ENCODE peak calls at places on chromosome 9, in six cellular contexts. One of them, this sample, is unnamed.
A peak's percentile ranks its signal among the peaks of the same experiment; 100 is the strongest.

GRCh38 chr9:112493738-112494137 is 7.1 kb downstream of the KIAA1958 start:
- DNase-seq in H9: no peak
- DNase-seq in neuronal stem cell: no peak
- DNase-seq in trophoblast cell: no peak
- DNase-seq in H1: no peak
- DNase-seq in IMR-90: no peak
- DNase-seq in this sample: no peak

GRCh38 chr9:27453860-27454553 is 70.1 kb upstream of the IFNK start:
- DNase-seq in H1: no peak
- DNase-seq in H9: no peak
- DNase-seq in trophoblast cell: peak; percentile 65
- DNase-seq in neuronal stem cell: no peak
- DNase-seq in IMR-90: no peak
- DNase-seq in this sample: no peak

GRCh38 chr9:137277329-137278041 is at the start of gene TOR4A:
- DNase-seq in trophoblast cell: no peak
- DNase-seq in neuronal stem cell: no peak
- DNase-seq in IMR-90: peak; percentile 86
- DNase-seq in H1: peak; percentile 86
- DNase-seq in H9: peak; percentile 92
- DNase-seq in this sample: peak; percentile 93

GRCh38 chr9:91162784-91163440 is 198.8 kb downstream of the AUH start:
- DNase-seq in H1: no peak
- DNase-seq in H9: no peak
- DNase-seq in IMR-90: no peak
- DNase-seq in trophoblast cell: no peak
- DNase-seq in neuronal stem cell: no peak
- DNase-seq in this sample: peak; percentile 86

GRCh38 chr9:93167838-93168237 is 16.1 kb upstream of the WNK2 start:
- DNase-seq in neuronal stem cell: no peak
- DNase-seq in trophoblast cell: no peak
- DNase-seq in H9: no peak
- DNase-seq in H1: no peak
- DNase-seq in IMR-90: no peak
- DNase-seq in this sample: no peak

GRCh38 chr9:33167949-33168535 is 906 bp upstream of the B4GALT1 start:
- DNase-seq in H9: no peak
- DNase-seq in neuronal stem cell: no peak
- DNase-seq in trophoblast cell: no peak
- DNase-seq in IMR-90: no peak
- DNase-seq in H1: no peak
- DNase-seq in this sample: no peak

GRCh38 chr9:84177397-84177796 is 163.2 kb downstream of the SLC28A3 start:
- DNase-seq in trophoblast cell: no peak
- DNase-seq in H1: no peak
- DNase-seq in IMR-90: no peak
- DNase-seq in neuronal stem cell: no peak
- DNase-seq in H9: no peak
- DNase-seq in this sample: no peak

GRCh38 chr9:71671289-71671688 is 97.0 kb downstream of the CEMIP2 start:
- DNase-seq in H9: no peak
- DNase-seq in H1: no peak
- DNase-seq in neuronal stem cell: no peak
- DNase-seq in IMR-90: no peak
- DNase-seq in trophoblast cell: no peak
- DNase-seq in this sample: no peak

GRCh38 chr9:78044189-78044588 is 12.6 kb upstream of the GNAQ start:
- DNase-seq in neuronal stem cell: no peak
- DNase-seq in trophoblast cell: no peak
- DNase-seq in IMR-90: no peak
- DNase-seq in H1: no peak
- DNase-seq in H9: no peak
- DNase-seq in this sample: no peak

DNA sequence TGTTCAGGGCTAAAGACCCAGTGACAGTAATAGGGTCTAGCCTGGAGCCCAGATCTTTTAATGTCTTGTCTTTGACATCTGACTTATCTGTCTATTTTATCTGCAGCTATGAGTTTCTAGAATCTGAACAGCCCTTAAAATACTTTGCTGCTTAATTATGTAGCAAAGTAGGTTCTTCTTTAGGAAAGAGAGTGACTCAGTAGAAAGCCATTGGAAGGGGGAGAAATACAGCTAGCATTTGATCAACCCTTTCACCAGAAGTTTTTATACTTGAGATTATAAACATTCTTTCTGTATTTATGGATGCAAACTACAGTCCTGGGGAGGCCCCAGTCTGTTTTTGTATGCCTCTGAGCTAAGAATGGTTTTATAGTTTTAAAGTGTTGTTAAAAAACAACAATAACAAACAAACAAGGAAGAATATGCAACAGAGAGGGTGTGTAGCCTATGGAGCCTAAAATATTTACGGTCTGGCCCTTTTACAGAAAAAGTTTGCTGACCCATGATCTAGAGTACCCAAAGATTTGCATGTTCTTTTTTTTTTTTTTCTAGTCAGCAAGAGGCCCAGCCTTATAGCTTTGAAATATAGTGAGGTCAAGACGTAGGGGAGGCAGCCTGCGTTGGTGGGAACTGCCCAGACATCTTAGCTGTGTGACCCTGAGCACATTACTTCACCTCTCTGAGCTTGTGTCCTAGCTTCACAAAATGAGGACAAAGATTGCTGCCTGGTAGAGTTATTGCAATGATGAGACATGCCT is 9.7 kb downstream of the GSN start:
- DNase-seq in H1: no peak
- DNase-seq in H9: no peak
- DNase-seq in trophoblast cell: no peak
- DNase-seq in neuronal stem cell: no peak
- DNase-seq in IMR-90: peak; percentile 77
- DNase-seq in this sample: peak; percentile 75
- H4K91ac ChIP-seq in H1: no peak overlapping the region
- H4K91ac ChIP-seq in H9: no peak overlapping the region
- H4K91ac ChIP-seq in trophoblast cell: peak overlapping the region; percentile 76
- H4K91ac ChIP-seq in neuronal stem cell: no peak overlapping the region
- H4K91ac ChIP-seq in IMR-90: peak overlapping the region; percentile 96
- H4K91ac ChIP-seq in this sample: no peak overlapping the region

DNA sequence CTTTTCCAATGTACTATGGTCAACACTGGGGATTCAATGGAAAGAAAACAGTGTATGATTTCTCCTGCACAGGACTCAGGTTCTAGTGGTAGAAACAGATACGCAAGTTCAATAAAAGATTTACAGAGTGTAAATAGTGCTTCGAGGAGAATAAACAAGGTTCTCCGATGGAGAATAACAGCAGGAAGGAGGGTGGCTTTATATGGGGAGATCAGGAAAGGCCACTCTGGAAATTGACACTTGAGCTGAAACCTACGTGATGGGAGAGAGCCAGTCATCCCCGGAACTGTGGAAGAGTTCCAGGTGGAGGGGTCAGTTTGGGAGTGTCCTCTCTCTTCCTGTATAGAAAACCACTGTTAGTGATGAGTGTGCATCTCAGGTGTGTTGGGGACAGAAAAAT is 65.9 kb downstream of the GARNL3 start:
- DNase-seq in neuronal stem cell: no peak
- DNase-seq in trophoblast cell: no peak
- DNase-seq in IMR-90: no peak
- DNase-seq in H9: no peak
- DNase-seq in H1: no peak
- DNase-seq in this sample: no peak
- H4K91ac ChIP-seq in neuronal stem cell: no peak overlapping the region
- H4K91ac ChIP-seq in trophoblast cell: no peak overlapping the region
- H4K91ac ChIP-seq in IMR-90: no peak overlapping the region
- H4K91ac ChIP-seq in H9: no peak overlapping the region
- H4K91ac ChIP-seq in H1: no peak overlapping the region
- H4K91ac ChIP-seq in this sample: no peak overlapping the region

DNA sequence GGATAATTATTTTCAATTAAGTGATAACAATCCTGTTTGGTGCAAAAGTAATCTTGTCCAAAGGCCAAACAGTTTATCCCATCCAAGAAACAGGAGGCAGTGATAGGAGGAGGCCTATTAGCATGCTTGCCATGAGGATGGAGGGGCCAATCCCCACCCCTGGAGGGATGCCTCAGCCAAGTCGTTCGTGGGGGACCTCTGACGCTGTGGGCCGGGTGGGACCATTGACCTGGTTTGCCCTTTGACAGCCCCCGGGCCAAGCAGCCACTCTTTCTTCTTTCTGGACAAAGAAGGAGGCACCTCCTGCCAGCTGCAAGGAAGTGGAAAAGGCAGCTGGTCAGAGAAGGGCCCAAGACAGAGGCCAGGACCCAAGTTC is 39.5 kb upstream of the GRHPR start:
- DNase-seq in IMR-90: no peak
- DNase-seq in H1: no peak
- DNase-seq in H9: no peak
- DNase-seq in neuronal stem cell: no peak
- DNase-seq in trophoblast cell: no peak
- DNase-seq in this sample: no peak
- H4K91ac ChIP-seq in IMR-90: no peak overlapping the region
- H4K91ac ChIP-seq in H1: no peak overlapping the region
- H4K91ac ChIP-seq in H9: no peak overlapping the region
- H4K91ac ChIP-seq in neuronal stem cell: no peak overlapping the region
- H4K91ac ChIP-seq in trophoblast cell: no peak overlapping the region
- H4K91ac ChIP-seq in this sample: no peak overlapping the region

GRCh38 chr9:90088411-90088810 is 483.6 kb downstream of the GADD45G start:
- DNase-seq in IMR-90: no peak
- DNase-seq in trophoblast cell: no peak
- DNase-seq in neuronal stem cell: no peak
- DNase-seq in H1: no peak
- DNase-seq in H9: no peak
- DNase-seq in this sample: no peak
- H4K91ac ChIP-seq in IMR-90: no peak overlapping the region
- H4K91ac ChIP-seq in trophoblast cell: no peak overlapping the region
- H4K91ac ChIP-seq in neuronal stem cell: no peak overlapping the region
- H4K91ac ChIP-seq in H1: no peak overlapping the region
- H4K91ac ChIP-seq in H9: no peak overlapping the region
- H4K91ac ChIP-seq in this sample: no peak overlapping the region

GRCh38 chr9:89507626-89508025 is 9.7 kb upstream of the SEMA4D start:
- DNase-seq in H9: no peak
- DNase-seq in H1: no peak
- DNase-seq in neuronal stem cell: no peak
- DNase-seq in IMR-90: no peak
- DNase-seq in trophoblast cell: no peak
- DNase-seq in this sample: no peak
- H4K91ac ChIP-seq in H9: no peak overlapping the region
- H4K91ac ChIP-seq in H1: no peak overlapping the region
- H4K91ac ChIP-seq in neuronal stem cell: no peak overlapping the region
- H4K91ac ChIP-seq in IMR-90: no peak overlapping the region
- H4K91ac ChIP-seq in trophoblast cell: no peak overlapping the region
- H4K91ac ChIP-seq in this sample: no peak overlapping the region

DNA sequence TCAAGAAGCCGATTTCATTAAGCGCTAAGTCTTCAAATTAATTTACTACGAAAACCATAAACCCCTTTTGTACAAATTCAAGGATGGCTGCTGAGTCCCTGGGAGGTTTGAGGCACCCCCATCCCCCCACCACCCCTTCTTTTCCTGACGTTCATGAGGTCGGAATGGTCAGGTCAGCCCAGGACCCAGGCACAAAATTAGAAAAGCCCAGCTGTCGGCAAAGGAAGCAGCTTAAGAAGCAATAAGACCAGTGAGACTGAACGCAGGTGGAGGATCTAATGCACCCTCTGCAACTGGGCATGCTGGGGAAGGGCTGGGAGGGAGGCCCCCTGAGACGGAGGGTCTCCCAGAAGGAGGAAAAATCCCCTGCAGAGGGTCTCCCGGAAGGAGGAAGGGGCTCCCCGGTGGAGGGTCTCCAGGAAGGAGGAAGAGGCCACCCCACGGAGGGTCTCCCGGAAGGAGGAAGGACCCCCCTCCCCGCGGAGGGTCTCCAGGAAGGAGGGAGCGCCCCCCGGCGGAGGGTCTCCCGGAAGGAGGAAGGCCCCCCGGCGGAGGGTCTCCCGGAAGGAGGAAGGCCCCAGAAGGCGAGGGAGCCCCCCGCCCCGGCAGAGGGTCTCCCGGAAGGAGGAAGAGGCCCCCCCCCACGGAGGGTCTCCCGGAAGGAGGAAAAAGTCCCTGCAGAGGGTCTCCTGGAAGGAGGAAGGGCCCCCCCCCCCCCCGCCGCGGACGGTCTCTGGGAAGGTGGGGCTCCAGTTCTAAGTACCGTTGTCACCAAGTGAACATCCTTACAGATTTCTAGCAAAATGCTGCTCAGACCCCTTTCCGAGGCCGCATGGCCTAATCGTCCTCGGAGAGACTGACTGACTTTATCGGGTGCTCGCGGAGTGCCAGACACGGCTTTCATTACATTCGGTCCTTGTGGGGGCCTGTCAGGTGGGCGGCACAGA is 74.4 kb upstream of the FCN1 start:
- DNase-seq in H1: no peak
- DNase-seq in IMR-90: no peak
- DNase-seq in H9: no peak
- DNase-seq in neuronal stem cell: no peak
- DNase-seq in trophoblast cell: no peak
- DNase-seq in this sample: no peak
- H4K91ac ChIP-seq in H1: no peak overlapping the region
- H4K91ac ChIP-seq in IMR-90: no peak overlapping the region
- H4K91ac ChIP-seq in H9: no peak overlapping the region
- H4K91ac ChIP-seq in neuronal stem cell: no peak overlapping the region
- H4K91ac ChIP-seq in trophoblast cell: no peak overlapping the region
- H4K91ac ChIP-seq in this sample: no peak overlapping the region

GRCh38 chr9:68897557-68898145 is 116.3 kb downstream of the PRKACG start:
- DNase-seq in neuronal stem cell: no peak
- DNase-seq in trophoblast cell: no peak
- DNase-seq in H9: no peak
- DNase-seq in H1: no peak
- DNase-seq in IMR-90: no peak
- DNase-seq in this sample: no peak
- H4K91ac ChIP-seq in neuronal stem cell: no peak overlapping the region
- H4K91ac ChIP-seq in trophoblast cell: no peak overlapping the region
- H4K91ac ChIP-seq in H9: no peak overlapping the region
- H4K91ac ChIP-seq in H1: no peak overlapping the region
- H4K91ac ChIP-seq in IMR-90: no peak overlapping the region
- H4K91ac ChIP-seq in this sample: no peak overlapping the region

This sample was measured in mesenchymal stem cell.